ENCODE peak calls at places on chromosomes 12 and 14, in four cellular contexts. One of them, this sample, is unnamed.

GRCh38 chr14:77882631-77883030 is 82.7 kb downstream of the ADCK1 start:
- DNase-seq in GM12878: no peak
- DNase-seq in K562: no peak
- DNase-seq in HepG2: no peak
- DNase-seq in this sample: no peak

GRCh38 chr14:98725196-98725595 is 546.8 kb downstream of the BCL11B start:
- DNase-seq in HepG2: no peak
- DNase-seq in K562: no peak
- DNase-seq in GM12878: no peak
- DNase-seq in this sample: no peak

GRCh38 chr12:93358058-93358457 is 19.7 kb upstream of the NUDT4 start:
- DNase-seq in GM12878: no peak
- DNase-seq in HepG2: no peak
- DNase-seq in K562: peak; percentile 2
- DNase-seq in this sample: no peak

GRCh38 chr14:72552236-72552635 is 341.7 kb downstream of the DPF3 start:
- DNase-seq in HepG2: no peak
- DNase-seq in K562: no peak
- DNase-seq in GM12878: no peak
- DNase-seq in this sample: no peak

GRCh38 chr14:98752660-98753059 is 519.3 kb downstream of the BCL11B start:
- DNase-seq in HepG2: no peak
- DNase-seq in GM12878: no peak
- DNase-seq in K562: no peak
- DNase-seq in this sample: no peak

GRCh38 chr12:34119366-34119765 is 97.1 kb downstream of the ALG10 start:
- DNase-seq in HepG2: no peak
- DNase-seq in K562: no peak
- DNase-seq in GM12878: no peak
- DNase-seq in this sample: no peak

GRCh38 chr12:26028953-26029740 is 70.7 kb downstream of the RASSF8 start:
- DNase-seq in HepG2: peak; percentile 17
- DNase-seq in GM12878: no peak
- DNase-seq in K562: peak; percentile 20
- DNase-seq in this sample: peak; percentile 63

GRCh38 chr14:29321646-29322045 is 555.1 kb downstream of the FOXG1 start:
- DNase-seq in K562: no peak
- DNase-seq in GM12878: no peak
- DNase-seq in HepG2: no peak
- DNase-seq in this sample: no peak

GRCh38 chr12:113334786-113335539 is at the start of gene SLC8B1:
- DNase-seq in GM12878: no peak
- DNase-seq in HepG2: peak; percentile 64
- DNase-seq in K562: peak; percentile 98
- DNase-seq in this sample: peak; percentile 83

GRCh38 chr14:43988989-43989388 is 518.1 kb downstream of the FSCB start:
- DNase-seq in HepG2: no peak
- DNase-seq in GM12878: no peak
- DNase-seq in K562: no peak
- DNase-seq in this sample: no peak

GRCh38 chr12:104741072-104741471 is 217.0 kb downstream of the SLC41A2 start:
- DNase-seq in K562: no peak
- DNase-seq in HepG2: no peak
- DNase-seq in GM12878: no peak
- DNase-seq in this sample: no peak

GRCh38 chr12:103523771-103524170 is 28.0 kb upstream of the C12orf42 start:
- DNase-seq in HepG2: no peak
- DNase-seq in GM12878: no peak
- DNase-seq in K562: no peak
- DNase-seq in this sample: no peak

GRCh38 chr12:116492703-116493324 is 66.4 kb upstream of the MAP1LC3B2 start:
- DNase-seq in GM12878: no peak
- DNase-seq in K562: peak; percentile 79
- DNase-seq in HepG2: no peak
- DNase-seq in this sample: peak; percentile 59

GRCh38 chr14:76917158-76917596 is 91.0 kb downstream of the LRRC74A start:
- DNase-seq in GM12878: no peak
- DNase-seq in K562: peak; percentile 56
- DNase-seq in HepG2: peak; percentile 80
- DNase-seq in this sample: peak; percentile 88

GRCh38 chr14:26966942-26967341 is 369.1 kb upstream of the NOVA1 start:
- DNase-seq in GM12878: no peak
- DNase-seq in K562: no peak
- DNase-seq in HepG2: no peak
- DNase-seq in this sample: peak; percentile 58

GRCh38 chr12:57341275-57341990 is 89.4 kb downstream of the R3HDM2 start:
- DNase-seq in K562: no peak
- DNase-seq in HepG2: no peak
- DNase-seq in GM12878: no peak
- DNase-seq in this sample: peak; percentile 74

GRCh38 chr12:6392499-6392898 is 8.5 kb downstream of the LTBR start:
- DNase-seq in K562: no peak
- DNase-seq in HepG2: no peak
- DNase-seq in GM12878: no peak
- DNase-seq in this sample: peak; percentile 89

GRCh38 chr14:91392623-91393303 is 24.9 kb downstream of the CCDC88C start:
- DNase-seq in HepG2: no peak
- DNase-seq in GM12878: no peak
- DNase-seq in K562: no peak
- DNase-seq in this sample: no peak

GRCh38 chr14:94165744-94166143 is 8.4 kb upstream of the PPP4R4 start:
- DNase-seq in HepG2: no peak
- DNase-seq in K562: no peak
- DNase-seq in GM12878: no peak
- DNase-seq in this sample: no peak

GRCh38 chr14:102554835-102555819 is 37.3 kb upstream of the RCOR1 start:
- DNase-seq in K562: peak; percentile 20
- DNase-seq in GM12878: no peak
- DNase-seq in HepG2: no peak
- DNase-seq in this sample: no peak

GRCh38 chr14:25102788-25103187 is 52.8 kb upstream of the STXBP6 start:
- DNase-seq in K562: no peak
- DNase-seq in HepG2: peak; percentile 75
- DNase-seq in GM12878: no peak
- DNase-seq in this sample: no peak

GRCh38 chr12:96155181-96155580 is 39.0 kb upstream of the ELK3 start:
- DNase-seq in HepG2: no peak
- DNase-seq in GM12878: no peak
- DNase-seq in K562: no peak
- DNase-seq in this sample: no peak

GRCh38 chr12:130983328-130984017 is 29.8 kb downstream of the ADGRD1 start:
- DNase-seq in GM12878: no peak
- DNase-seq in K562: no peak
- DNase-seq in HepG2: peak; percentile 91
- DNase-seq in this sample: no peak

GRCh38 chr12:100043657-100044056 is 58.9 kb upstream of the ANKS1B start:
- DNase-seq in HepG2: no peak
- DNase-seq in K562: no peak
- DNase-seq in GM12878: no peak
- DNase-seq in this sample: no peak

GRCh38 chr12:28083816-28084678 is 106.2 kb upstream of the CCDC91 start:
- DNase-seq in GM12878: no peak
- DNase-seq in K562: no peak
- DNase-seq in HepG2: no peak
- DNase-seq in this sample: no peak

DNA sequence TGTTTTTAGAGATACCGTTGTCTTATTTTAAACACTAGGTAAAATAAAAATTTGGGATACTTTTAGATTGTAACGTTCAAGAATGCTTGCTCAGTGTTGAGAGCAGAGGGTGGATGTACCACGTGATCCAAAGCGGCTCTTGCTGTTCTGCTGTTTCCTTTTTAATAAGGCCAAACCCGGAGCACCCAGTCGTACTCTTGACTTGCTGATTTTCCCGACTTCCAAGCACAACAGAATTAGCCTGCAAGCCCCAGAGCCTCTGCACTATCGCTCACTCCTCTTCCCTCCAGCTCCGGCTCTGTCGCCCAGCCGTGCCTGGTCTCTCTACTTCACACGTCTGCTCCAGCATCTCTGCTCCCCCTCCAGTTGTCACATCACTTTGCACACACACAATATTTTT is 77.3 kb downstream of the EMP1 start:
- DNase-seq in K562: no peak
- DNase-seq in GM12878: no peak
- DNase-seq in HepG2: no peak
- DNase-seq in this sample: no peak
- TF ChIP-seq JUNB in K562: no peak
- TF ChIP-seq JUNB in GM12878: no peak
- TF ChIP-seq JUNB in HepG2: no peak
- TF ChIP-seq JUNB in this sample: no peak

GRCh38 chr14:33249361-33249760 is 310.7 kb downstream of the NPAS3 start:
- DNase-seq in K562: no peak
- DNase-seq in HepG2: no peak
- DNase-seq in GM12878: no peak
- DNase-seq in this sample: no peak

GRCh38 chr14:33259764-33260163 is 321.1 kb downstream of the NPAS3 start:
- DNase-seq in GM12878: no peak
- DNase-seq in HepG2: no peak
- DNase-seq in K562: no peak
- DNase-seq in this sample: no peak

GRCh38 chr14:33254342-33254741 is 315.7 kb downstream of the NPAS3 start:
- DNase-seq in HepG2: no peak
- DNase-seq in K562: no peak
- DNase-seq in GM12878: no peak
- DNase-seq in this sample: no peak

DNA sequence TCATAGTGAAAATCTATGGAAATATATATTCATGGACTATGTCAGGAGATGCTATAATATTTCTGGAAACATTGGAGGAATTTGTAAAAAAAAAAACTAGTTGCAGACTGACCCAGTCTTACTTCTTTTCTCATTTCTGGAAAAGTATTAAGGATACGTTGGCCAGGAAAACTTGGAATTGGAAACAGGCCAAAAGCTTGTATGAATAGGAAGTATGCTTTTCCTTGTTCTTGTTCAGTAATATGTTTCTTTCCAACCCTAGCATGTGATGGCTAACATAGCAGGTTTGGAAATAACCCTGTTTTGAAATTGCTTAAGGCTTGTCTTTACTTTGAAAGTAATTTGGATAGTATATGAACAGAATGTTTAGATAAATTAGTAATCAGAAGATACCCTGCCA is 316.2 kb downstream of the NPAS3 start:
- DNase-seq in HepG2: no peak
- DNase-seq in K562: no peak
- DNase-seq in GM12878: no peak
- DNase-seq in this sample: no peak
- TF ChIP-seq HDAC2 in HepG2: no peak
- TF ChIP-seq HDAC2 in K562: no peak
- TF ChIP-seq HDAC2 in GM12878: no peak
- TF ChIP-seq HDAC2 in this sample: no peak

DNA sequence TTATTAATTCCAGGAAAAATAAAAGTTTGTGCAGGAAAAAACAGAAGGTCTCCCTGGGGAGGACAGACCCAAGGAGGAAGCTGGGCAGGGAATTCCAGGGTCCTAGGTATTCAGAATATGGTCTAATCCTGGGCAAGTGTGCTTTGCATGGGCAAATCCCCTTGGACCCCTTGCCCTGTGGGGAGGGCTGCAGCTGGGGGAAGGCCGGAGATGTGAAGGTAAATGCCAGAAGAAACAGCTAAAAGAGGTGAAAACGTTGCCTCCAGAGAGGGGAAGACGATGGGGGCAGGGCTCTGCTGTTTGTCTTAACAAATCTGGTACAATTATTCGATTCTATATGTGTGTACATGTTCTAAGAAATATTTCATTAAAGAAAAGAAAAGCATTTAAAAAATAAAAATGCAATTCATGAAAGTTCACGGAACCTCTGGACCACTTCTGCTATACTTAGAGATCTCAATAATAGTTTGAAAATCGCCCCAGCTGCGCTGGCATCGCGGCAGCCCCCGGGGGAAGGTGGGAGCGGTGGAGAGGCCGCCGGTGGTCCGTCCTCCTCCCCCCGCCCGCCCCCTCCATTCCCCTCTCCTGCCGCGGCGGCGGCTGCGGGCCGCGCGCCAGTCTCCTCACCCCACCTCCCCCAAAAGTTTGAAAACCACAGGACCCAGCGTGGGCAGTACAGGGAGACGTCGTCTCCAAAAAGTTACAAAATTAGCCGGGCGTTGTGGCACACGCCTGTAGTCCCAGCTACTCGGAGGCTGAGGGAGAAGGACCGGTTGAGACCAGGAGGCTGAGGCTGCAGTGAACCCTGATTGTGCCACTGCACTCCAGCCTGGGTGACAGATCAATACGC is 1.5 kb upstream of the PRPF40B start:
- DNase-seq in K562: peak; percentile 38
- DNase-seq in HepG2: no peak
- DNase-seq in GM12878: no peak
- DNase-seq in this sample: no peak
- TF ChIP-seq JUNB in K562: no peak
- TF ChIP-seq JUNB in HepG2: no peak
- TF ChIP-seq JUNB in GM12878: no peak
- TF ChIP-seq JUNB in this sample: no peak

GRCh38 chr14:28059254-28059653 is 707.3 kb upstream of the FOXG1 start:
- DNase-seq in HepG2: no peak
- DNase-seq in GM12878: no peak
- DNase-seq in K562: no peak
- DNase-seq in this sample: no peak
- TF ChIP-seq HDAC2 in HepG2: no peak
- TF ChIP-seq HDAC2 in GM12878: no peak
- TF ChIP-seq HDAC2 in K562: no peak
- TF ChIP-seq HDAC2 in this sample: no peak